ENCODE peak calls at places on chromosome 18, in seven cellular contexts. One of them, this sample, is unnamed.

GRCh38 chr18:76259012-76259568 is 236.0 kb downstream of the ZNF516 start:
- DNase-seq in stimulated activated CD4-positive, alpha-beta T cell treated with anti-CD3 and anti-CD28 coated beads, Interleukin-2, amount 100 ng/mL, for 48 hours: no peak
- DNase-seq in HFF-Myc: no peak
- DNase-seq in AG08395: peak
- DNase-seq in posterior cingulate gyrus: no peak
- DNase-seq in activated naive CD4-positive, alpha-beta T cell treated with anti-CD3 and anti-CD28 coated beads, Interleukin-2, amount 10 ng/mL, durations not matched to agents 7 days and 5 days: no peak
- DNase-seq in activated CD4-positive, alpha-beta T cell treated with anti-CD3 and anti-CD28 coated beads for 24 hours: no peak
- DNase-seq in this sample: no peak

GRCh38 chr18:8107426-8107825 is 501.8 kb upstream of the RAB12 start:
- DNase-seq in HFF-Myc: no peak
- DNase-seq in posterior cingulate gyrus: no peak
- DNase-seq in activated naive CD4-positive, alpha-beta T cell treated with anti-CD3 and anti-CD28 coated beads, Interleukin-2, amount 10 ng/mL, durations not matched to agents 7 days and 5 days: no peak
- DNase-seq in AG08395: peak
- DNase-seq in activated CD4-positive, alpha-beta T cell treated with anti-CD3 and anti-CD28 coated beads for 24 hours: no peak
- DNase-seq in stimulated activated CD4-positive, alpha-beta T cell treated with anti-CD3 and anti-CD28 coated beads, Interleukin-2, amount 100 ng/mL, for 48 hours: no peak
- DNase-seq in this sample: no peak

GRCh38 chr18:70195852-70196434 is 9.5 kb downstream of the RTTN start:
- DNase-seq in posterior cingulate gyrus: no peak
- DNase-seq in activated naive CD4-positive, alpha-beta T cell treated with anti-CD3 and anti-CD28 coated beads, Interleukin-2, amount 10 ng/mL, durations not matched to agents 7 days and 5 days: peak
- DNase-seq in stimulated activated CD4-positive, alpha-beta T cell treated with anti-CD3 and anti-CD28 coated beads, Interleukin-2, amount 100 ng/mL, for 48 hours: no peak
- DNase-seq in activated CD4-positive, alpha-beta T cell treated with anti-CD3 and anti-CD28 coated beads for 24 hours: no peak
- DNase-seq in HFF-Myc: no peak
- DNase-seq in AG08395: peak
- DNase-seq in this sample: peak

GRCh38 chr18:32801236-32801635 is 28.4 kb upstream of the KLHL14 start:
- DNase-seq in posterior cingulate gyrus: no peak
- DNase-seq in activated naive CD4-positive, alpha-beta T cell treated with anti-CD3 and anti-CD28 coated beads, Interleukin-2, amount 10 ng/mL, durations not matched to agents 7 days and 5 days: no peak
- DNase-seq in HFF-Myc: no peak
- DNase-seq in AG08395: no peak
- DNase-seq in activated CD4-positive, alpha-beta T cell treated with anti-CD3 and anti-CD28 coated beads for 24 hours: no peak
- DNase-seq in stimulated activated CD4-positive, alpha-beta T cell treated with anti-CD3 and anti-CD28 coated beads, Interleukin-2, amount 100 ng/mL, for 48 hours: no peak
- DNase-seq in this sample: no peak

GRCh38 chr18:73842795-73843394 is 304.7 kb downstream of the FBXO15 start:
- DNase-seq in activated naive CD4-positive, alpha-beta T cell treated with anti-CD3 and anti-CD28 coated beads, Interleukin-2, amount 10 ng/mL, durations not matched to agents 7 days and 5 days: peak
- DNase-seq in posterior cingulate gyrus: peak
- DNase-seq in HFF-Myc: peak
- DNase-seq in AG08395: peak
- DNase-seq in activated CD4-positive, alpha-beta T cell treated with anti-CD3 and anti-CD28 coated beads for 24 hours: peak
- DNase-seq in stimulated activated CD4-positive, alpha-beta T cell treated with anti-CD3 and anti-CD28 coated beads, Interleukin-2, amount 100 ng/mL, for 48 hours: peak
- DNase-seq in this sample: peak

GRCh38 chr18:22432672-22433137 is 15.0 kb upstream of the CTAGE1 start:
- DNase-seq in stimulated activated CD4-positive, alpha-beta T cell treated with anti-CD3 and anti-CD28 coated beads, Interleukin-2, amount 100 ng/mL, for 48 hours: no peak
- DNase-seq in activated CD4-positive, alpha-beta T cell treated with anti-CD3 and anti-CD28 coated beads for 24 hours: no peak
- DNase-seq in AG08395: peak
- DNase-seq in posterior cingulate gyrus: no peak
- DNase-seq in HFF-Myc: peak
- DNase-seq in activated naive CD4-positive, alpha-beta T cell treated with anti-CD3 and anti-CD28 coated beads, Interleukin-2, amount 10 ng/mL, durations not matched to agents 7 days and 5 days: no peak
- DNase-seq in this sample: no peak

GRCh38 chr18:75324686-75325257 is 102.7 kb downstream of the SMIM21 start:
- DNase-seq in AG08395: no peak
- DNase-seq in stimulated activated CD4-positive, alpha-beta T cell treated with anti-CD3 and anti-CD28 coated beads, Interleukin-2, amount 100 ng/mL, for 48 hours: no peak
- DNase-seq in activated naive CD4-positive, alpha-beta T cell treated with anti-CD3 and anti-CD28 coated beads, Interleukin-2, amount 10 ng/mL, durations not matched to agents 7 days and 5 days: no peak
- DNase-seq in posterior cingulate gyrus: no peak
- DNase-seq in activated CD4-positive, alpha-beta T cell treated with anti-CD3 and anti-CD28 coated beads for 24 hours: no peak
- DNase-seq in HFF-Myc: no peak
- DNase-seq in this sample: no peak

GRCh38 chr18:44789704-44790103 is 109.0 kb downstream of the SETBP1 start:
- DNase-seq in HFF-Myc: no peak
- DNase-seq in posterior cingulate gyrus: no peak
- DNase-seq in activated CD4-positive, alpha-beta T cell treated with anti-CD3 and anti-CD28 coated beads for 24 hours: no peak
- DNase-seq in stimulated activated CD4-positive, alpha-beta T cell treated with anti-CD3 and anti-CD28 coated beads, Interleukin-2, amount 100 ng/mL, for 48 hours: no peak
- DNase-seq in AG08395: peak
- DNase-seq in activated naive CD4-positive, alpha-beta T cell treated with anti-CD3 and anti-CD28 coated beads, Interleukin-2, amount 10 ng/mL, durations not matched to agents 7 days and 5 days: no peak
- DNase-seq in this sample: peak

GRCh38 chr18:48479531-48479930 is 59.3 kb upstream of the CTIF start:
- DNase-seq in activated CD4-positive, alpha-beta T cell treated with anti-CD3 and anti-CD28 coated beads for 24 hours: no peak
- DNase-seq in HFF-Myc: no peak
- DNase-seq in activated naive CD4-positive, alpha-beta T cell treated with anti-CD3 and anti-CD28 coated beads, Interleukin-2, amount 10 ng/mL, durations not matched to agents 7 days and 5 days: no peak
- DNase-seq in AG08395: no peak
- DNase-seq in posterior cingulate gyrus: no peak
- DNase-seq in stimulated activated CD4-positive, alpha-beta T cell treated with anti-CD3 and anti-CD28 coated beads, Interleukin-2, amount 100 ng/mL, for 48 hours: no peak
- DNase-seq in this sample: no peak

GRCh38 chr18:44969214-44969842 is 288.6 kb downstream of the SETBP1 start:
- DNase-seq in AG08395: no peak
- DNase-seq in HFF-Myc: no peak
- DNase-seq in activated CD4-positive, alpha-beta T cell treated with anti-CD3 and anti-CD28 coated beads for 24 hours: no peak
- DNase-seq in posterior cingulate gyrus: no peak
- DNase-seq in stimulated activated CD4-positive, alpha-beta T cell treated with anti-CD3 and anti-CD28 coated beads, Interleukin-2, amount 100 ng/mL, for 48 hours: no peak
- DNase-seq in activated naive CD4-positive, alpha-beta T cell treated with anti-CD3 and anti-CD28 coated beads, Interleukin-2, amount 10 ng/mL, durations not matched to agents 7 days and 5 days: no peak
- DNase-seq in this sample: no peak

GRCh38 chr18:50610349-50610748 is 50.5 kb downstream of the MAPK4 start:
- DNase-seq in AG08395: no peak
- DNase-seq in HFF-Myc: no peak
- DNase-seq in activated naive CD4-positive, alpha-beta T cell treated with anti-CD3 and anti-CD28 coated beads, Interleukin-2, amount 10 ng/mL, durations not matched to agents 7 days and 5 days: no peak
- DNase-seq in activated CD4-positive, alpha-beta T cell treated with anti-CD3 and anti-CD28 coated beads for 24 hours: no peak
- DNase-seq in posterior cingulate gyrus: no peak
- DNase-seq in stimulated activated CD4-positive, alpha-beta T cell treated with anti-CD3 and anti-CD28 coated beads, Interleukin-2, amount 100 ng/mL, for 48 hours: no peak
- DNase-seq in this sample: peak

GRCh38 chr18:11741505-11742145 is 52.6 kb downstream of the GNAL start:
- DNase-seq in activated naive CD4-positive, alpha-beta T cell treated with anti-CD3 and anti-CD28 coated beads, Interleukin-2, amount 10 ng/mL, durations not matched to agents 7 days and 5 days: no peak
- DNase-seq in posterior cingulate gyrus: no peak
- DNase-seq in HFF-Myc: no peak
- DNase-seq in activated CD4-positive, alpha-beta T cell treated with anti-CD3 and anti-CD28 coated beads for 24 hours: no peak
- DNase-seq in stimulated activated CD4-positive, alpha-beta T cell treated with anti-CD3 and anti-CD28 coated beads, Interleukin-2, amount 100 ng/mL, for 48 hours: no peak
- DNase-seq in AG08395: peak
- DNase-seq in this sample: no peak

GRCh38 chr18:34117319-34117718 is 107.4 kb downstream of the NOL4 start:
- DNase-seq in activated CD4-positive, alpha-beta T cell treated with anti-CD3 and anti-CD28 coated beads for 24 hours: no peak
- DNase-seq in AG08395: no peak
- DNase-seq in HFF-Myc: no peak
- DNase-seq in activated naive CD4-positive, alpha-beta T cell treated with anti-CD3 and anti-CD28 coated beads, Interleukin-2, amount 10 ng/mL, durations not matched to agents 7 days and 5 days: no peak
- DNase-seq in stimulated activated CD4-positive, alpha-beta T cell treated with anti-CD3 and anti-CD28 coated beads, Interleukin-2, amount 100 ng/mL, for 48 hours: no peak
- DNase-seq in posterior cingulate gyrus: no peak
- DNase-seq in this sample: no peak

GRCh38 chr18:79809482-79810192 is 11.9 kb downstream of the KCNG2 start:
- DNase-seq in stimulated activated CD4-positive, alpha-beta T cell treated with anti-CD3 and anti-CD28 coated beads, Interleukin-2, amount 100 ng/mL, for 48 hours: no peak
- DNase-seq in posterior cingulate gyrus: no peak
- DNase-seq in HFF-Myc: no peak
- DNase-seq in AG08395: no peak
- DNase-seq in activated CD4-positive, alpha-beta T cell treated with anti-CD3 and anti-CD28 coated beads for 24 hours: no peak
- DNase-seq in activated naive CD4-positive, alpha-beta T cell treated with anti-CD3 and anti-CD28 coated beads, Interleukin-2, amount 10 ng/mL, durations not matched to agents 7 days and 5 days: no peak
- DNase-seq in this sample: no peak

GRCh38 chr18:23871410-23871809 is 143.1 kb upstream of the TTC39C start:
- DNase-seq in posterior cingulate gyrus: no peak
- DNase-seq in AG08395: no peak
- DNase-seq in HFF-Myc: no peak
- DNase-seq in activated naive CD4-positive, alpha-beta T cell treated with anti-CD3 and anti-CD28 coated beads, Interleukin-2, amount 10 ng/mL, durations not matched to agents 7 days and 5 days: peak
- DNase-seq in stimulated activated CD4-positive, alpha-beta T cell treated with anti-CD3 and anti-CD28 coated beads, Interleukin-2, amount 100 ng/mL, for 48 hours: peak
- DNase-seq in activated CD4-positive, alpha-beta T cell treated with anti-CD3 and anti-CD28 coated beads for 24 hours: peak
- DNase-seq in this sample: peak

GRCh38 chr18:2191180-2191790 is 380.0 kb downstream of the METTL4 start:
- DNase-seq in activated naive CD4-positive, alpha-beta T cell treated with anti-CD3 and anti-CD28 coated beads, Interleukin-2, amount 10 ng/mL, durations not matched to agents 7 days and 5 days: no peak
- DNase-seq in activated CD4-positive, alpha-beta T cell treated with anti-CD3 and anti-CD28 coated beads for 24 hours: no peak
- DNase-seq in HFF-Myc: no peak
- DNase-seq in AG08395: no peak
- DNase-seq in posterior cingulate gyrus: no peak
- DNase-seq in stimulated activated CD4-positive, alpha-beta T cell treated with anti-CD3 and anti-CD28 coated beads, Interleukin-2, amount 100 ng/mL, for 48 hours: no peak
- DNase-seq in this sample: no peak

GRCh38 chr18:63073481-63073880 is 246.1 kb downstream of the BCL2 start:
- DNase-seq in activated CD4-positive, alpha-beta T cell treated with anti-CD3 and anti-CD28 coated beads for 24 hours: no peak
- DNase-seq in AG08395: no peak
- DNase-seq in HFF-Myc: no peak
- DNase-seq in activated naive CD4-positive, alpha-beta T cell treated with anti-CD3 and anti-CD28 coated beads, Interleukin-2, amount 10 ng/mL, durations not matched to agents 7 days and 5 days: peak
- DNase-seq in stimulated activated CD4-positive, alpha-beta T cell treated with anti-CD3 and anti-CD28 coated beads, Interleukin-2, amount 100 ng/mL, for 48 hours: no peak
- DNase-seq in posterior cingulate gyrus: no peak
- DNase-seq in this sample: no peak

GRCh38 chr18:23336072-23336471 is 117.0 kb upstream of the RIOK3 start:
- DNase-seq in posterior cingulate gyrus: no peak
- DNase-seq in HFF-Myc: no peak
- DNase-seq in AG08395: no peak
- DNase-seq in activated naive CD4-positive, alpha-beta T cell treated with anti-CD3 and anti-CD28 coated beads, Interleukin-2, amount 10 ng/mL, durations not matched to agents 7 days and 5 days: no peak
- DNase-seq in stimulated activated CD4-positive, alpha-beta T cell treated with anti-CD3 and anti-CD28 coated beads, Interleukin-2, amount 100 ng/mL, for 48 hours: no peak
- DNase-seq in activated CD4-positive, alpha-beta T cell treated with anti-CD3 and anti-CD28 coated beads for 24 hours: no peak
- DNase-seq in this sample: no peak

GRCh38 chr18:3180325-3180724 is 39.4 kb downstream of the MYOM1 start:
- DNase-seq in AG08395: peak
- DNase-seq in stimulated activated CD4-positive, alpha-beta T cell treated with anti-CD3 and anti-CD28 coated beads, Interleukin-2, amount 100 ng/mL, for 48 hours: no peak
- DNase-seq in HFF-Myc: no peak
- DNase-seq in activated CD4-positive, alpha-beta T cell treated with anti-CD3 and anti-CD28 coated beads for 24 hours: no peak
- DNase-seq in activated naive CD4-positive, alpha-beta T cell treated with anti-CD3 and anti-CD28 coated beads, Interleukin-2, amount 10 ng/mL, durations not matched to agents 7 days and 5 days: no peak
- DNase-seq in posterior cingulate gyrus: no peak
- DNase-seq in this sample: peak

GRCh38 chr18:48668466-48669179 is 129.8 kb downstream of the CTIF start:
- DNase-seq in activated CD4-positive, alpha-beta T cell treated with anti-CD3 and anti-CD28 coated beads for 24 hours: no peak
- DNase-seq in AG08395: no peak
- DNase-seq in HFF-Myc: no peak
- DNase-seq in stimulated activated CD4-positive, alpha-beta T cell treated with anti-CD3 and anti-CD28 coated beads, Interleukin-2, amount 100 ng/mL, for 48 hours: no peak
- DNase-seq in activated naive CD4-positive, alpha-beta T cell treated with anti-CD3 and anti-CD28 coated beads, Interleukin-2, amount 10 ng/mL, durations not matched to agents 7 days and 5 days: no peak
- DNase-seq in posterior cingulate gyrus: no peak
- DNase-seq in this sample: no peak

GRCh38 chr18:36735130-36735529 is 93.7 kb downstream of the TPGS2 start:
- DNase-seq in activated CD4-positive, alpha-beta T cell treated with anti-CD3 and anti-CD28 coated beads for 24 hours: no peak
- DNase-seq in HFF-Myc: no peak
- DNase-seq in stimulated activated CD4-positive, alpha-beta T cell treated with anti-CD3 and anti-CD28 coated beads, Interleukin-2, amount 100 ng/mL, for 48 hours: no peak
- DNase-seq in posterior cingulate gyrus: no peak
- DNase-seq in activated naive CD4-positive, alpha-beta T cell treated with anti-CD3 and anti-CD28 coated beads, Interleukin-2, amount 10 ng/mL, durations not matched to agents 7 days and 5 days: no peak
- DNase-seq in AG08395: no peak
- DNase-seq in this sample: no peak

GRCh38 chr18:48815581-48816324 is 135.0 kb downstream of the SMAD7 start:
- DNase-seq in AG08395: peak
- DNase-seq in stimulated activated CD4-positive, alpha-beta T cell treated with anti-CD3 and anti-CD28 coated beads, Interleukin-2, amount 100 ng/mL, for 48 hours: no peak
- DNase-seq in posterior cingulate gyrus: no peak
- DNase-seq in activated CD4-positive, alpha-beta T cell treated with anti-CD3 and anti-CD28 coated beads for 24 hours: no peak
- DNase-seq in activated naive CD4-positive, alpha-beta T cell treated with anti-CD3 and anti-CD28 coated beads, Interleukin-2, amount 10 ng/mL, durations not matched to agents 7 days and 5 days: no peak
- DNase-seq in HFF-Myc: no peak
- DNase-seq in this sample: no peak

GRCh38 chr18:68316636-68317035 is 398.3 kb downstream of the TMX3 start:
- DNase-seq in stimulated activated CD4-positive, alpha-beta T cell treated with anti-CD3 and anti-CD28 coated beads, Interleukin-2, amount 100 ng/mL, for 48 hours: no peak
- DNase-seq in AG08395: peak
- DNase-seq in posterior cingulate gyrus: no peak
- DNase-seq in HFF-Myc: no peak
- DNase-seq in activated naive CD4-positive, alpha-beta T cell treated with anti-CD3 and anti-CD28 coated beads, Interleukin-2, amount 10 ng/mL, durations not matched to agents 7 days and 5 days: no peak
- DNase-seq in activated CD4-positive, alpha-beta T cell treated with anti-CD3 and anti-CD28 coated beads for 24 hours: no peak
- DNase-seq in this sample: no peak

GRCh38 chr18:56233595-56233994 is 404.8 kb downstream of the TXNL1 start:
- DNase-seq in posterior cingulate gyrus: no peak
- DNase-seq in AG08395: peak
- DNase-seq in activated naive CD4-positive, alpha-beta T cell treated with anti-CD3 and anti-CD28 coated beads, Interleukin-2, amount 10 ng/mL, durations not matched to agents 7 days and 5 days: no peak
- DNase-seq in activated CD4-positive, alpha-beta T cell treated with anti-CD3 and anti-CD28 coated beads for 24 hours: no peak
- DNase-seq in stimulated activated CD4-positive, alpha-beta T cell treated with anti-CD3 and anti-CD28 coated beads, Interleukin-2, amount 100 ng/mL, for 48 hours: no peak
- DNase-seq in HFF-Myc: peak
- DNase-seq in this sample: no peak

GRCh38 chr18:12944724-12945123 is 3.1 kb upstream of the SEH1L start:
- DNase-seq in AG08395: no peak
- DNase-seq in HFF-Myc: no peak
- DNase-seq in stimulated activated CD4-positive, alpha-beta T cell treated with anti-CD3 and anti-CD28 coated beads, Interleukin-2, amount 100 ng/mL, for 48 hours: no peak
- DNase-seq in posterior cingulate gyrus: no peak
- DNase-seq in activated naive CD4-positive, alpha-beta T cell treated with anti-CD3 and anti-CD28 coated beads, Interleukin-2, amount 10 ng/mL, durations not matched to agents 7 days and 5 days: no peak
- DNase-seq in activated CD4-positive, alpha-beta T cell treated with anti-CD3 and anti-CD28 coated beads for 24 hours: no peak
- DNase-seq in this sample: peak

GRCh38 chr18:52875711-52876110 is 535.7 kb downstream of the DCC start:
- DNase-seq in activated CD4-positive, alpha-beta T cell treated with anti-CD3 and anti-CD28 coated beads for 24 hours: no peak
- DNase-seq in HFF-Myc: no peak
- DNase-seq in activated naive CD4-positive, alpha-beta T cell treated with anti-CD3 and anti-CD28 coated beads, Interleukin-2, amount 10 ng/mL, durations not matched to agents 7 days and 5 days: no peak
- DNase-seq in stimulated activated CD4-positive, alpha-beta T cell treated with anti-CD3 and anti-CD28 coated beads, Interleukin-2, amount 100 ng/mL, for 48 hours: no peak
- DNase-seq in posterior cingulate gyrus: no peak
- DNase-seq in AG08395: no peak
- DNase-seq in this sample: no peak

GRCh38 chr18:60684843-60685513 is 312.4 kb upstream of the MC4R start:
- DNase-seq in activated naive CD4-positive, alpha-beta T cell treated with anti-CD3 and anti-CD28 coated beads, Interleukin-2, amount 10 ng/mL, durations not matched to agents 7 days and 5 days: no peak
- DNase-seq in activated CD4-positive, alpha-beta T cell treated with anti-CD3 and anti-CD28 coated beads for 24 hours: no peak
- DNase-seq in posterior cingulate gyrus: no peak
- DNase-seq in stimulated activated CD4-positive, alpha-beta T cell treated with anti-CD3 and anti-CD28 coated beads, Interleukin-2, amount 100 ng/mL, for 48 hours: no peak
- DNase-seq in HFF-Myc: no peak
- DNase-seq in AG08395: peak
- DNase-seq in this sample: no peak

GRCh38 chr18:79522451-79523220 is 126.9 kb downstream of the NFATC1 start:
- DNase-seq in posterior cingulate gyrus: no peak
- DNase-seq in AG08395: no peak
- DNase-seq in stimulated activated CD4-positive, alpha-beta T cell treated with anti-CD3 and anti-CD28 coated beads, Interleukin-2, amount 100 ng/mL, for 48 hours: peak
- DNase-seq in activated naive CD4-positive, alpha-beta T cell treated with anti-CD3 and anti-CD28 coated beads, Interleukin-2, amount 10 ng/mL, durations not matched to agents 7 days and 5 days: peak
- DNase-seq in HFF-Myc: no peak
- DNase-seq in activated CD4-positive, alpha-beta T cell treated with anti-CD3 and anti-CD28 coated beads for 24 hours: peak
- DNase-seq in this sample: no peak

GRCh38 chr18:52310651-52311050 is 29.3 kb upstream of the DCC start:
- DNase-seq in stimulated activated CD4-positive, alpha-beta T cell treated with anti-CD3 and anti-CD28 coated beads, Interleukin-2, amount 100 ng/mL, for 48 hours: no peak
- DNase-seq in AG08395: no peak
- DNase-seq in activated CD4-positive, alpha-beta T cell treated with anti-CD3 and anti-CD28 coated beads for 24 hours: no peak
- DNase-seq in activated naive CD4-positive, alpha-beta T cell treated with anti-CD3 and anti-CD28 coated beads, Interleukin-2, amount 10 ng/mL, durations not matched to agents 7 days and 5 days: no peak
- DNase-seq in posterior cingulate gyrus: no peak
- DNase-seq in HFF-Myc: no peak
- DNase-seq in this sample: no peak

GRCh38 chr18:33097126-33097525 is 324.3 kb upstream of the KLHL14 start:
- DNase-seq in activated CD4-positive, alpha-beta T cell treated with anti-CD3 and anti-CD28 coated beads for 24 hours: no peak
- DNase-seq in AG08395: no peak
- DNase-seq in stimulated activated CD4-positive, alpha-beta T cell treated with anti-CD3 and anti-CD28 coated beads, Interleukin-2, amount 100 ng/mL, for 48 hours: no peak
- DNase-seq in activated naive CD4-positive, alpha-beta T cell treated with anti-CD3 and anti-CD28 coated beads, Interleukin-2, amount 10 ng/mL, durations not matched to agents 7 days and 5 days: no peak
- DNase-seq in HFF-Myc: no peak
- DNase-seq in posterior cingulate gyrus: no peak
- DNase-seq in this sample: no peak

GRCh38 chr18:49247786-49248185 is 212.7 kb downstream of the DYM start:
- DNase-seq in HFF-Myc: no peak
- DNase-seq in activated CD4-positive, alpha-beta T cell treated with anti-CD3 and anti-CD28 coated beads for 24 hours: no peak
- DNase-seq in AG08395: peak
- DNase-seq in activated naive CD4-positive, alpha-beta T cell treated with anti-CD3 and anti-CD28 coated beads, Interleukin-2, amount 10 ng/mL, durations not matched to agents 7 days and 5 days: no peak
- DNase-seq in posterior cingulate gyrus: no peak
- DNase-seq in stimulated activated CD4-positive, alpha-beta T cell treated with anti-CD3 and anti-CD28 coated beads, Interleukin-2, amount 100 ng/mL, for 48 hours: no peak
- DNase-seq in this sample: no peak

GRCh38 chr18:56509656-56510055 is 128.7 kb downstream of the TXNL1 start:
- DNase-seq in stimulated activated CD4-positive, alpha-beta T cell treated with anti-CD3 and anti-CD28 coated beads, Interleukin-2, amount 100 ng/mL, for 48 hours: no peak
- DNase-seq in HFF-Myc: no peak
- DNase-seq in activated CD4-positive, alpha-beta T cell treated with anti-CD3 and anti-CD28 coated beads for 24 hours: no peak
- DNase-seq in posterior cingulate gyrus: no peak
- DNase-seq in activated naive CD4-positive, alpha-beta T cell treated with anti-CD3 and anti-CD28 coated beads, Interleukin-2, amount 10 ng/mL, durations not matched to agents 7 days and 5 days: no peak
- DNase-seq in AG08395: no peak
- DNase-seq in this sample: no peak